ENCODE peak calls at places on chromosomes 3 and 15, in ten cellular contexts. K, E, W, X, Q, B, I, V, Z and C are unnamed samples.
A peak's percentile ranks its signal among the peaks of the same experiment; 100 is the strongest.

GRCh38 chr15:78018968-78019644 is 58.4 kb downstream of the TBC1D2B start:
- DNase-seq in K (no peak), E (no peak), W (no peak), X (no peak), Q (peak; percentile 69), B (no peak), I (no peak), V (peak; percentile 50), Z (no peak), C (no peak)

GRCh38 chr3:31094048-31094447 is 199.6 kb upstream of the GADL1 start:
- DNase-seq in K (no peak), E (no peak), W (no peak), X (no peak), Q (no peak), B (no peak), I (no peak), V (no peak), Z (no peak), C (no peak)

GRCh38 chr3:122615303-122615702 is 37.9 kb downstream of the PARP15 start:
- DNase-seq in K (no peak), E (no peak), W (no peak), X (no peak), Q (no peak), B (no peak), I (no peak), V (no peak), Z (no peak), C (no peak)

GRCh38 chr15:62658498-62658897 is 384.0 kb upstream of the TPM1 start:
- DNase-seq in K (no peak), E (peak; percentile 14), W (no peak), X (no peak), Q (no peak), B (no peak), I (no peak), V (no peak), Z (no peak), C (no peak)

GRCh38 chr3:172606021-172606420 is 82.8 kb upstream of the TNFSF10 start:
- DNase-seq in K (no peak), E (no peak), W (no peak), X (no peak), Q (no peak), B (no peak), I (no peak), V (no peak), Z (no peak), C (no peak)

GRCh38 chr3:195247086-195247862 is 23.7 kb downstream of the XXYLT1 start:
- DNase-seq in K (no peak), E (no peak), W (no peak), X (no peak), Q (no peak), B (no peak), I (no peak), V (no peak), Z (no peak), C (peak; percentile 28)

GRCh38 chr3:12796171-12797123 is at the start of gene CAND2:
- DNase-seq in K (no peak), E (peak; percentile 78), W (peak; percentile 44), X (peak; percentile 86), Q (peak; percentile 72), B (no peak), I (no peak), V (peak; percentile 89), Z (no peak), C (peak; percentile 59)

GRCh38 chr15:82317091-82317489 is 32.2 kb downstream of the GOLGA6L10 start:
- DNase-seq in K (no peak), E (no peak), W (no peak), X (no peak), Q (no peak), B (no peak), I (no peak), V (no peak), Z (no peak), C (no peak)

GRCh38 chr3:100640633-100641032 is 31.2 kb downstream of the ADGRG7 start:
- DNase-seq in K (no peak), E (no peak), W (no peak), X (no peak), Q (no peak), B (no peak), I (no peak), V (no peak), Z (no peak), C (no peak)

GRCh38 chr15:95304116-95304873 is 1026.2 kb upstream of the NR2F2 start:
- DNase-seq in K (no peak), E (no peak), W (no peak), X (no peak), Q (no peak), B (no peak), I (no peak), V (peak; percentile 22), Z (no peak), C (no peak)

GRCh38 chr3:194322701-194323174 is 28.4 kb downstream of the CPN2 start:
- DNase-seq in K (no peak), E (no peak), W (no peak), X (no peak), Q (no peak), B (peak; percentile 45), I (no peak), V (no peak), Z (peak; percentile 84), C (no peak)

DNA sequence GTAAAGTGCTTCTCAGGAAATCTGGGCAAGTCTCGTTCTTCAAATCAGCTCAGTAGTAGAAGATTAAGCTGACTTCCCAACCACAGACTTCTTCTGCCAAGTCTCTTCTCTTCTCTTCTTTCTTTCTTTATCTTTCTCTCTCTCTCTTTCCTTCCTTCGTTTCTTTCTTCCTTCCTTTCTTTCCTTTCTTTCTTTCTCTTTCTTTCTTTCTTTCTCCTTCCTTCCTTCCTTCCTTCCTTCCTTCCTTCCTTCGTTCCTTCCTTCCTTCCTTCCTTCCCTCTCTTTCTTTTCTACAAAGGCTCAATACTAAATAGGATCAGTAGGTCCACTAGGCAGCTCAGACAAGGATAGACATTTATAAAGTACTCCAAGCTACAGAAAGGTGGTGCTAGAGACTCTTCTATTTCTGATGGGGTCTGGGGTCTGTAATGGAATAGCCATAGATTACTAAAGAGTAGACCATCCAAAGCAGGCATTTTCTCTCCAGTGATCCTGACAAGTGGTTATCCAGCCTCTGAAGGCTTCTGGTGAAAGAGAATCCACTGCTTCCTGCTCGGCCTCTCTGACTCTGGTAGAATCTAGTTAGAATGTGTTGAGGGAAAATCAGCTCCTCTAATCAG is 100.8 kb downstream of the TPRG1 start:
- DNase-seq in K (no peak), E (no peak), W (no peak), X (no peak), Q (no peak), B (no peak), I (no peak), V (peak; percentile 58), Z (peak; percentile 3), C (no peak)
- TF ChIP-seq CTCF in K (no peak), E (no peak), W (peak; percentile 65), X (peak; percentile 41), Q (no peak), B (no peak), I (peak; percentile 29), V (peak; percentile 37), Z (peak; percentile 32), C (peak; percentile 42)

DNA sequence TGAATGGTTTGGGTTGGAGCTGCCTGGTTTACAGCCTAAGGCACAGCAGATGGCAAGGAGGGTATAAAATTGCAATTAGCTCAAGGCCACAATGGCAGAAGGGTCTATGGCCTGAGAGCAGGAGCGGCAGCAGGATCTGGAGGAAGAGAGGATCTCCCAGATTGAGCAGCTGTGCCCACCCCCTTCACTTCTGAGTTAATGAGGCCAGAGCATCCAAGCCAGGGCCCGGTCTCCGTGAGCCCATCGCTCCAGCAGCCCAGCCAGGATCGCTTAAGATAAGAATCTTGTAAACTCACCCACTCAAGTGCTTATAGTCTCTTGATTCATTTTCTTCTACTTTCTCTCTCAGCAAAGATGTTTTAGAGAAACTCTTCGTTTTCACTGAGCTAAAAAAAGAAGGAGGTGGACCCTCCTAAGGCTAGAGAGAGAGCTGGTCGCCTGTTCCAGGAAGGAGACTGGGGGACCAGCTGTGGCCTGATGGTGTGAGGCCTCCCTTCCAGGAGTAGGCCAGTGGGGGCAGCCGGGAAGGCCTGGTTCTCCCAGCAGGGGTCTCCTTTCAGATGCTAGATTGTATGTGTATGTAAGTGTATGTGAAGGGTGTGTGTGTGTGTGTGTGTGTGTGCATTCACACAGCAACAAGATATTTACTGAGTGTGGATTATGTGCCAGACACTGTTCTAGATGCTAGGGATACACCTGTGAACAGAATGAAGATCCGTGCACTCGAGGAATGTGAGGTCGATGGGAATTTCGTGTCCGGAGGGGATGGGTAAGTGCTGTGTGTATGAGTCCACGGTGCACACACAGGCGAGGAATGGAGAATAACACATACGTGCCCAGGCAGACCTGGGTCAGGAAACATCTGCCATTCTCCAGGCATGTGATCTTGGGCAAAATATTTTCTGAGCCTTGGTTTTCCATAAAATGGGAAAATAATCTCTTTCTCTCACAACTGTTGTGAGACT is 18.6 kb downstream of the MAGEF1 start:
- DNase-seq in K (no peak), E (no peak), W (no peak), X (peak; percentile 85), Q (no peak), B (no peak), I (no peak), V (peak; percentile 39), Z (no peak), C (no peak)
- TF ChIP-seq CTCF in K (no peak), E (no peak), W (no peak), X (no peak), Q (no peak), B (no peak), I (no peak), V (no peak), Z (no peak), C (no peak)

DNA sequence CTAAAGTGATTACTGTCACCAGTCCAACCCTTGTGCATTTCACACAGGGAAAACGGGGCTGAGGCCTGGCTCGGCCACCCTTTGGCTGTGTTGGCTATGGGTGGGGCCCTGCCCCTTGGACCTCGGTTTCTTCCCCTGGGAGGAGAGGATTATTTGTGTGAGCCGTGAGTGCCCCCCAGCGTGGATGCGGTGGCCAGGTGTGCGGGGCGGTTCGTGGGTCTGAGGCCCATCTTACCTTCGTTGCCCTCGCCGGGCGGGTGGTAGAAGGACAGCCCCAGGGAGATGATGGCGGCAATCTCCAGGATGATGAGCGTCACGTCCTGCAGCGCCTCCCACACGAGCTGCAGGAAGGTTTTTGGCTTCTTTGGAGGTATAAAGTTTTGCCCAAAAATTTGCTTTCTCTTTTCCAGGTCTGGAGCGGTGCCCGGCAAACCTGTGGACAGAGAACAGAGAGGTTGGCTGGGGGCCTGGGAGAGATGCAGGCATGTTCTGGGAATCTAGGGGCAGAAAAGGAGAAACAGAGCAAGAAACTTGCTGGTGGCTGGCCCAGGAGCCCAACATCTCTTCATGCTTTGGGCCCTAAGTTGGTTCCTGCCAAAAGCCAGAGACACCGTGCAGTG is 89.6 kb upstream of the SEC13 start:
- DNase-seq in K (no peak), E (no peak), W (no peak), X (no peak), Q (no peak), B (no peak), I (no peak), V (no peak), Z (no peak), C (no peak)
- TF ChIP-seq CTCF in K (no peak), E (no peak), W (no peak), X (no peak), Q (no peak), B (no peak), I (no peak), V (no peak), Z (no peak), C (no peak)

DNA sequence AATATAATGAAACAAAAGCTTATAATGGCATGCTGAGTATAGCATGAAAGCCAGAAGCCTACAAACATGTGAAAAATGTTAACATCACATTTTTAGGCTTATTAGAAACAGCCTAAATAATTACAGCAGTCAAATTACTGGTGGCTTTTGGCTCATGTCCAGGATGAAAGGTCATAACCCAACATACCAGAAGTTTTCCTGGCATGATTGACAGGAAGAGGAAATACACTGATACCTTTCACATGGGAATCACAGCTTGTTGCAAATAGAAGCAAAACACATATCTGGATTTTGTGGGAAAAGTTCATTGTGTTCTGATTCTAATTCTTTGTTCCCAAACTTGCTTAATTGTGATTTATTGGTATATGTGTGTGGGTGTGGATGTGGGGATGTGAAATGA is 393.5 kb upstream of the ARRDC4 start:
- DNase-seq in K (no peak), E (no peak), W (no peak), X (no peak), Q (no peak), B (no peak), I (no peak), V (peak; percentile 43), Z (no peak), C (no peak)
- TF ChIP-seq CTCF in K (no peak), E (no peak), W (no peak), X (no peak), Q (no peak), B (no peak), I (no peak), V (no peak), Z (no peak), C (no peak)